ENCODE peak calls at places on chromosomes 7 and 10, in ten cellular contexts. I is GM12865, H is GM20000, A is gastrocnemius medialis, S is left ventricle myocardium inferior, N is foreskin fibroblast, J is fibroblast of lung, V is tibial artery, Z is endothelial cell, D is OCI-LY7. B is an unnamed sample.

GRCh38 chr7:101677421-101678137 is 48.5 kb upstream of the MYL10 start:
- DNase-seq in J (no peak), D (no peak), V (no peak), N (peak), Z (no peak), A (no peak), H (no peak), S (no peak), I (no peak), B (peak)

GRCh38 chr10:3995302-3996210 is 210.5 kb upstream of the KLF6 start:
- DNase-seq in A (no peak), I (no peak), Z (no peak), S (no peak), V (no peak), J (peak), D (no peak), N (peak), H (no peak), B (no peak)

GRCh38 chr10:32189400-32190084 is 133.3 kb upstream of the KIF5B start:
- DNase-seq in Z (no peak), V (no peak), D (no peak), A (no peak), N (no peak), I (no peak), J (peak), H (no peak), S (no peak), B (peak)

GRCh38 chr7:158722574-158723237 is 18.1 kb upstream of the NCAPG2 start:
- DNase-seq in S (no peak), J (no peak), N (no peak), I (no peak), H (no peak), Z (no peak), A (no peak), D (no peak), V (no peak), B (no peak)

GRCh38 chr10:70786799-70787415 is 1.7 kb upstream of the TBATA start:
- DNase-seq in Z (no peak), H (no peak), D (no peak), V (no peak), N (peak), S (no peak), I (no peak), A (no peak), J (peak), B (no peak)

GRCh38 chr10:14749051-14749809 is 25.5 kb downstream of the FAM107B start:
- DNase-seq in H (no peak), V (no peak), N (no peak), A (peak), D (peak), J (no peak), Z (no peak), I (peak), S (no peak), B (peak)

GRCh38 chr7:20075992-20076813 is 141.0 kb downstream of the MACC1 start:
- DNase-seq in V (no peak), H (no peak), S (no peak), I (no peak), Z (no peak), A (no peak), N (no peak), D (no peak), J (peak), B (no peak)

GRCh38 chr7:132138817-132139216 is 437.5 kb downstream of the PLXNA4 start:
- DNase-seq in H (no peak), S (no peak), V (no peak), N (no peak), Z (no peak), A (peak), I (no peak), D (no peak), J (no peak), B (peak)

GRCh38 chr7:21867816-21868646 is 77.7 kb downstream of the CDCA7L start:
- DNase-seq in J (no peak), D (no peak), A (no peak), S (no peak), H (no peak), I (no peak), N (no peak), Z (no peak), V (no peak), B (no peak)

GRCh38 chr7:150879345-150879744 is 27.0 kb downstream of the AOC1 start:
- DNase-seq in S (no peak), V (no peak), Z (no peak), D (no peak), A (no peak), I (no peak), N (no peak), J (no peak), H (peak), B (no peak)

DNA sequence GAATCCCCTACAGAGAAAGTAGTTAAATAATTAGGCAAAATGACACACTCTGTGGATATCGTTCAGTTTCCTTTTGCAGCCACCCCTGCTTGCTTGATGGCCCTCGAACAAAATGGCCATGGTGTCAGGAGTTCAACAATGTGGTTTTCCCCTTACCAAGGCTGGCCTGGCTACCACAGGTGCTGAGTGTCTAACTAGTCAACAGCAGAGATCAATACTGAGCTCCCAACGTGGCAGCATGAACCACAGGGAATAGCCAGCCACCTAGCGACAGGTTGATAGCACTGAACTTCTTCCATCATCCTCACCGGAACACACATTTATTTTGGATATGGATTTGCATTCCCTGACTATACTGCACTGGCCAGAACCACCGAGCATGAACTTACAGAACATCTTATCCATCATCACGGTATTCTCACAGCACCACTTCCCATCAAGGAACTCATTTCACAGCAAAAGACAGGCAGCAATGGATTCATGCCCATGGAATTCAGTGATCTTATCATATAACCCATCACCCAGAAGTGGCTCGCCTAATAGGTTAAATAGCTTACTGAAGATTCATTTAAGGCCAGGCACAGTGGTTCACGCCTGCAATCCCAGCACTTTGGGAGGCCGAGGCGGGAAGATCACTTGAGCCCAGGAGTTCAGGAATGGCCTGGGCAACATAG is 6.3 kb downstream of the C10orf67 start:
- DNase-seq in D (no peak), A (no peak), J (peak), I (no peak), N (peak), H (no peak), V (no peak), Z (no peak), S (no peak), B (peak)
- TF ChIP-seq CTCF in D (no peak), A (no peak), J (peak), I (peak), N (no peak), H (no peak), V (no peak), Z (no peak), S (no peak), B (peak)

GRCh38 chr7:42247301-42247700 is 10.3 kb upstream of the GLI3 start:
- DNase-seq in I (no peak), J (no peak), A (no peak), S (no peak), Z (no peak), V (no peak), D (no peak), N (no peak), H (no peak), B (no peak)
- TF ChIP-seq CTCF in I (no peak), J (no peak), A (no peak), S (peak), Z (no peak), V (no peak), D (no peak), N (peak), H (no peak), B (no peak)

GRCh38 chr10:52729259-52730104 is 43.1 kb downstream of the MBL2 start:
- DNase-seq in D (peak), V (no peak), N (peak), J (peak), H (peak), S (no peak), I (peak), A (no peak), Z (no peak), B (no peak)
- TF ChIP-seq CTCF in D (peak), V (peak), N (peak), J (peak), H (no peak), S (peak), I (peak), A (peak), Z (peak), B (peak)

GRCh38 chr10:133045556-133046483 is 41.9 kb upstream of the ADGRA1 start:
- DNase-seq in H (no peak), V (no peak), I (no peak), Z (no peak), A (no peak), N (no peak), D (no peak), J (no peak), S (no peak), B (no peak)
- TF ChIP-seq CTCF in H (no peak), V (no peak), I (no peak), Z (no peak), A (no peak), N (no peak), D (no peak), J (no peak), S (no peak), B (no peak)

DNA sequence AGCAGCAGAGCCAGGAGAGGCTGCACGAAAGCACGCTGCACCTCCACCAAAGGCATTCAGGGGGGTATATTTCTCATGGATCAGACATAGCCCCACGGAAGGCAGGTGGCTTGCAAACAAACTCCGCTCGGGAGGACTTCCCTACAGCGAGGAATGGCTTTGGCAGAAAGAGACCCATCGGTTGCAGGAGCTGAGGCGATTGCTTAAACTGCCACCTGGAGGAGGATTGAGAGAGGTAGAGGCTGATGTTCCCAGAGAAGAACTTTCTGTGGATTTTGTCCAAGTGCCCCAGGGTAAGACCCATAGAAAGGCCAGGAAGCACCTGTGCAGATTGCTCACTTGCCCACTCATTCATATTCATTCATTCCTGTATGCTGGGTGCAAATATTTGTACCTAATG is 89.1 kb downstream of the NEUROD6 start:
- DNase-seq in D (no peak), V (no peak), A (no peak), I (no peak), S (no peak), Z (no peak), H (no peak), J (no peak), N (no peak), B (no peak)
- TF ChIP-seq CTCF in D (no peak), V (no peak), A (no peak), I (no peak), S (no peak), Z (no peak), H (no peak), J (no peak), N (no peak), B (no peak)

GRCh38 chr7:137488038-137488437 is 144.5 kb upstream of the PTN start:
- DNase-seq in J (peak), D (no peak), A (no peak), H (no peak), N (no peak), V (no peak), Z (no peak), S (no peak), I (no peak), B (no peak)
- TF ChIP-seq CTCF in J (no peak), D (no peak), A (no peak), H (no peak), N (peak), V (no peak), Z (peak), S (peak), I (no peak), B (no peak)

GRCh38 chr10:76299501-76299900 is 868.1 kb downstream of the LRMDA start:
- DNase-seq in H (no peak), D (no peak), I (no peak), Z (no peak), A (no peak), S (no peak), J (no peak), N (no peak), V (no peak), B (no peak)

GRCh38 chr10:76302936-76303656 is 871.7 kb downstream of the LRMDA start:
- DNase-seq in V (peak), I (no peak), H (no peak), N (no peak), Z (no peak), J (peak), A (no peak), D (no peak), S (no peak), B (no peak)

GRCh38 chr10:76303682-76304316 is 872.4 kb downstream of the LRMDA start:
- DNase-seq in H (peak), D (peak), N (peak), J (peak), V (peak), I (peak), Z (peak), A (peak), S (peak), B (peak)

GRCh38 chr10:76302491-76302890 is 871.1 kb downstream of the LRMDA start:
- DNase-seq in Z (no peak), H (no peak), I (no peak), A (no peak), V (no peak), J (no peak), D (no peak), N (no peak), S (no peak), B (no peak)

GRCh38 chr10:76301950-76302349 is 870.5 kb downstream of the LRMDA start:
- DNase-seq in N (no peak), Z (no peak), J (peak), H (no peak), S (no peak), V (no peak), I (no peak), D (no peak), A (no peak), B (no peak)
- TF ChIP-seq CTCF in N (no peak), Z (no peak), J (peak), H (no peak), S (no peak), V (no peak), I (no peak), D (peak), A (no peak), B (no peak)

DNA sequence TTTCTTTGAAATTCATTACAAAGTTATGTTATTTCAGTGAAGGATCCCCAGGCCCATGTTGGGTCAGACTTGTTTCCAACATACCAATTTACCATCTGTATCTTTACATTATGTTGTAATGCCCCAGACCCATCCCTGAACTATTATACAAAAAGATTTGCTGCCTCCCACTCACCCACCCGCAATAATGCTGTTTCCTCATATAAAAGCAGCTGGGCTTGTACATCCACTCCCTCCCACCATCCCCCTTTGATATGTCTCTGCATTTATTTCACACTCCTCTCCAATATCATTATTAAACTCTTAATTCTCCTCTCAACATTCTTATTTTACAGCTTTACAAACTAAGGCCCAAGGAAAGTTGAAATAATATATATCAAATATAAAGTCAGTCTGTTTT is 153.7 kb downstream of the DOCK4 start:
- DNase-seq in N (no peak), A (no peak), V (no peak), H (no peak), S (no peak), I (no peak), J (no peak), Z (no peak), D (no peak), B (no peak)
- TF ChIP-seq CTCF in N (no peak), A (no peak), V (no peak), H (no peak), S (no peak), I (no peak), J (no peak), Z (no peak), D (no peak), B (no peak)